ENCODE peak calls at places on chromosomes 3 and 15, in four cellular contexts. One of them, this sample, is unnamed.

GRCh38 chr15:71362987-71363968 is 248.0 kb downstream of the THSD4 start:
- DNase-seq in Peyer's patch: no peak
- DNase-seq in K562: no peak
- DNase-seq in H54: no peak
- DNase-seq in this sample: no peak

GRCh38 chr15:57594479-57594878 is 2.8 kb downstream of the MYZAP start:
- DNase-seq in Peyer's patch: no peak
- DNase-seq in K562: no peak
- DNase-seq in H54: no peak
- DNase-seq in this sample: no peak

GRCh38 chr3:194333212-194333980 is 17.7 kb downstream of the CPN2 start:
- DNase-seq in Peyer's patch: peak
- DNase-seq in K562: peak
- DNase-seq in H54: peak
- DNase-seq in this sample: peak

GRCh38 chr15:78047631-78048409 is 29.7 kb downstream of the TBC1D2B start:
- DNase-seq in Peyer's patch: peak
- DNase-seq in K562: no peak
- DNase-seq in H54: no peak
- DNase-seq in this sample: no peak

GRCh38 chr15:76932090-76932966 is 779 bp downstream of the RCN2 start:
- DNase-seq in Peyer's patch: no peak
- DNase-seq in K562: peak
- DNase-seq in H54: no peak
- DNase-seq in this sample: no peak

GRCh38 chr3:95459706-95460105 is 1354.7 kb upstream of the EPHA6 start:
- DNase-seq in Peyer's patch: no peak
- DNase-seq in K562: no peak
- DNase-seq in H54: no peak
- DNase-seq in this sample: no peak

GRCh38 chr3:161372321-161373260 is 1.3 kb upstream of the SPTSSB start:
- DNase-seq in Peyer's patch: no peak
- DNase-seq in K562: no peak
- DNase-seq in H54: no peak
- DNase-seq in this sample: peak

GRCh38 chr3:182979719-182980191 is 583 bp downstream of the DCUN1D1 start:
- DNase-seq in Peyer's patch: peak
- DNase-seq in K562: peak
- DNase-seq in H54: peak
- DNase-seq in this sample: no peak

GRCh38 chr3:149363053-149363452 is 14.4 kb downstream of the TM4SF1 start:
- DNase-seq in Peyer's patch: no peak
- DNase-seq in K562: no peak
- DNase-seq in H54: no peak
- DNase-seq in this sample: no peak

GRCh38 chr3:129313415-129313982 is 34.8 kb downstream of the HMCES start:
- DNase-seq in Peyer's patch: no peak
- DNase-seq in K562: no peak
- DNase-seq in H54: no peak
- DNase-seq in this sample: no peak

GRCh38 chr3:133208184-133208583 is 170.0 kb downstream of the TMEM108 start:
- DNase-seq in Peyer's patch: no peak
- DNase-seq in K562: no peak
- DNase-seq in H54: no peak
- DNase-seq in this sample: no peak

GRCh38 chr3:156509209-156510174 is 45.4 kb downstream of the SSR3 start:
- DNase-seq in Peyer's patch: no peak
- DNase-seq in K562: peak
- DNase-seq in H54: peak
- DNase-seq in this sample: peak

GRCh38 chr3:16249336-16249735 is 15.4 kb downstream of the DPH3 start:
- DNase-seq in Peyer's patch: no peak
- DNase-seq in K562: peak
- DNase-seq in H54: peak
- DNase-seq in this sample: no peak

GRCh38 chr3:146387566-146387965 is 81.8 kb downstream of the PLSCR2 start:
- DNase-seq in Peyer's patch: no peak
- DNase-seq in K562: no peak
- DNase-seq in H54: no peak
- DNase-seq in this sample: no peak

GRCh38 chr15:52294881-52295420 is 653 bp downstream of the MYO5C start:
- DNase-seq in Peyer's patch: no peak
- DNase-seq in K562: no peak
- DNase-seq in H54: no peak
- DNase-seq in this sample: no peak

GRCh38 chr3:129453732-129454131 is 13.7 kb downstream of the IFT122 start:
- DNase-seq in Peyer's patch: no peak
- DNase-seq in K562: no peak
- DNase-seq in H54: no peak
- DNase-seq in this sample: no peak

GRCh38 chr3:27869152-27869551 is 147.0 kb upstream of the EOMES start:
- DNase-seq in Peyer's patch: no peak
- DNase-seq in K562: no peak
- DNase-seq in H54: no peak
- DNase-seq in this sample: no peak

GRCh38 chr3:46905191-46905560 is 27.7 kb downstream of the PTH1R start:
- DNase-seq in Peyer's patch: no peak
- DNase-seq in K562: no peak
- DNase-seq in H54: no peak
- DNase-seq in this sample: no peak

GRCh38 chr15:84983711-84984110 is 2.1 kb downstream of the PDE8A start:
- DNase-seq in Peyer's patch: no peak
- DNase-seq in K562: no peak
- DNase-seq in H54: no peak
- DNase-seq in this sample: no peak

GRCh38 chr15:84981054-84981710 is 474 bp upstream of the PDE8A start:
- DNase-seq in Peyer's patch: peak
- DNase-seq in K562: peak
- DNase-seq in H54: peak
- DNase-seq in this sample: peak

GRCh38 chr15:84981711-84982300 is at the start of gene PDE8A:
- DNase-seq in Peyer's patch: peak
- DNase-seq in K562: peak
- DNase-seq in H54: peak
- DNase-seq in this sample: peak

GRCh38 chr15:84983299-84983698 is 1.6 kb downstream of the PDE8A start:
- DNase-seq in Peyer's patch: no peak
- DNase-seq in K562: no peak
- DNase-seq in H54: no peak
- DNase-seq in this sample: no peak

DNA sequence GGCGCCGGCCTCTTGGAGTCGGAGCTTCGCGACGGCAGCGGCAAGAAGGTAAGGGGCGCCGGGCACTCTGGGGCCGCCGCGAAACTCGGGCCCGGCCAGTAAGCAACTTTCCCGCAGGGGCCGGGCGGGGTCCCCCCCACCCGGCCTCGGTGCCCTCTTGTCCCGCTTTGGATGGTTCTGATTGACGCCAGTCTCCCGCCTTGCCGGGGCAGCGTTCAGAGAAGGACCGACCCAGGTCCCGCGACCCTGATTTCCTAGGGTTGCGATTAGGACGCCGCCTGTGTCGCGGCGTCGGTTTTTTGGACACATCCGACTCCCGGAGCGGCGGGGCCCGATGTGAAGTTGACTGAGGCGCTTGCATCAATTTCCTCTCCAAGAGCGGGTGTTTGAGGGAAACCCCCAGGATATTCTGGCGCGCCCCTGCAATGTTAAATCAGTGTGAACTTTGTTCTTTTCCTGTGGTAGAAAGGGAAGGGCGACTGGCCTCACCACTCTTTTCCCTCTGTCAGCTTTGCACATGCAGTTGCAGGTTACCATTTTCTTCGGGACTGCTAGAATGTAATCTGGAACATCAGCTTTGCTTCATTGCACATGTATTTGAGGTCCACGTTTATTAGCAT is 755 bp downstream of the PDE8A start:
- DNase-seq in Peyer's patch: peak
- DNase-seq in K562: no peak
- DNase-seq in H54: no peak
- DNase-seq in this sample: no peak
- TF ChIP-seq POLR2A in Peyer's patch: no peak
- TF ChIP-seq POLR2A in K562: no peak
- TF ChIP-seq POLR2A in H54: no peak
- TF ChIP-seq POLR2A in this sample: peak

GRCh38 chr15:49423906-49424520 is 971 bp downstream of the FGF7 start:
- DNase-seq in Peyer's patch: no peak
- DNase-seq in K562: no peak
- DNase-seq in H54: no peak
- DNase-seq in this sample: no peak

GRCh38 chr15:49424954-49425353 is 1.9 kb downstream of the FGF7 start:
- DNase-seq in Peyer's patch: no peak
- DNase-seq in K562: no peak
- DNase-seq in H54: no peak
- DNase-seq in this sample: no peak

GRCh38 chr15:49418811-49419210 is 4.2 kb upstream of the FGF7 start:
- DNase-seq in Peyer's patch: no peak
- DNase-seq in K562: no peak
- DNase-seq in H54: no peak
- DNase-seq in this sample: no peak

GRCh38 chr15:49421991-49422390 is 1.1 kb upstream of the FGF7 start:
- DNase-seq in Peyer's patch: peak
- DNase-seq in K562: peak
- DNase-seq in H54: no peak
- DNase-seq in this sample: no peak

GRCh38 chr15:49423021-49423420 is at the start of gene FGF7:
- DNase-seq in Peyer's patch: no peak
- DNase-seq in K562: no peak
- DNase-seq in H54: no peak
- DNase-seq in this sample: no peak
- TF ChIP-seq POLR2A in Peyer's patch: no peak
- TF ChIP-seq POLR2A in K562: no peak
- TF ChIP-seq POLR2A in H54: no peak
- TF ChIP-seq POLR2A in this sample: no peak

GRCh38 chr15:63072809-63073277 is 30.3 kb downstream of the TPM1 start:
- DNase-seq in Peyer's patch: no peak
- DNase-seq in K562: no peak
- DNase-seq in H54: no peak
- DNase-seq in this sample: no peak
- TF ChIP-seq POLR2A in Peyer's patch: no peak
- TF ChIP-seq POLR2A in K562: no peak
- TF ChIP-seq POLR2A in H54: no peak
- TF ChIP-seq POLR2A in this sample: no peak

DNA sequence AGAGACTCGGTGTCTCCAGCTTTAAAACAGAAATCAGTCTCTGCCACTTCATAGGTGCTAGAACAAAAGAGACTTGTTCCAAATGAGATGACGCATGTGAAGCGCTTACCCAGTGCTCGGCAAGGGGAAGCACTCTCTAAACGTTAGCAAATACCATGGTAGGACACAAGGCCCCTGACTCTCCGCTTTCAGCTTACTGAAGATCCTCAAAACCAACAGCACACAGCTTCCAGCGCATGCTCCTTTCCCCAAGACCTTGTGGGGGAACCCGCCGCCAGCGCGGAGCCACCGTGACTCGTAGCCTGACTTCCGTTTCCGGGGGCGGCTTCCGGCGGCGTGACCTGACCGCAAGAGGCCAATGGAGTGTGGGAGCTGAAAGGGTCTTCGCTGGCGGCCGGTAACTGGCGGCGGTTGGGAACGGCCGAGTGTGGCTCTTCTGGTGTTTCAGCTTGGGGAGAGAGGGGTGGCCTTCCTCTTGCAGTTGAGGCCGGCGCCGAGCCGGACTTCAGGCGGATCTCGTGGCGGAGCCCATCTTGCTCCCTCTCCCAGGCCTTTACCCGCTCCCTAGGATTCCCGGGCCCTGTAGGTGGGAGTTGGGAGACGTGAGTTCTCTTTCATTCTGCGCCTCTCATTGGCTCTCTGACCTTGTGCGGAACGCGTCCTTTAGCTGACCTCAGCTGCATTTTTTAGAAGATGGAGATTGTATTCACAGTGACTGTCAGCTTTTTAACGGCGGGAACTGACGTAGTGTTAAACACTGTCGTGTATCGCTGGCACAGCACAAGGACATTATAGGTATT is at the start of gene THUMPD3:
- DNase-seq in Peyer's patch: peak
- DNase-seq in K562: peak
- DNase-seq in H54: peak
- DNase-seq in this sample: peak
- TF ChIP-seq POLR2A in Peyer's patch: peak
- TF ChIP-seq POLR2A in K562: peak
- TF ChIP-seq POLR2A in H54: peak
- TF ChIP-seq POLR2A in this sample: peak

DNA sequence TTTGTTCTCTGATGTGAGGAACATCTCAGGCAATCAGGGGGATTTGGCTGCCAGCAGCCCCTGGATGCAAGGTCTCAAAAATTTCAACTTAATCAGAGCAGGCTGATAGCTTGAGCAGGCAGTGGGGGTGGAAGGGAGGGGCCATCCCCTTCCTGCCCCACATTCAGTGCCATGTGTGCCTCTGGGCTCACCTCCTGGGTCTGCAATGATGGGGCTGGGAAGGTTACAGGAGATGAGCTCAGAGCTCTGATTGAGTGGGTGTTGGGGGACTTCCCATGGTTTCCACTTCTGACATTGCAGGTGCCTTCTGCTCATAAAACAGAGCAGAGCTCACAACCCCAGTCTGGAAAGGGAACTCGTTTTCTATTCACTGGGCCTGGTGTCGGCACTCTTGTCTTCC is 37.0 kb downstream of the PARP16 start:
- DNase-seq in Peyer's patch: no peak
- DNase-seq in K562: no peak
- DNase-seq in H54: no peak
- DNase-seq in this sample: peak
- TF ChIP-seq POLR2A in Peyer's patch: no peak
- TF ChIP-seq POLR2A in K562: no peak
- TF ChIP-seq POLR2A in H54: no peak
- TF ChIP-seq POLR2A in this sample: no peak

GRCh38 chr3:37173806-37174205 is 576 bp downstream of the LRRFIP2 start:
- DNase-seq in Peyer's patch: no peak
- DNase-seq in K562: no peak
- DNase-seq in H54: no peak
- DNase-seq in this sample: no peak
- TF ChIP-seq POLR2A in Peyer's patch: no peak
- TF ChIP-seq POLR2A in K562: no peak
- TF ChIP-seq POLR2A in H54: no peak
- TF ChIP-seq POLR2A in this sample: no peak

GRCh38 chr15:89315375-89315929 is 19.2 kb downstream of the POLG start:
- DNase-seq in Peyer's patch: no peak
- DNase-seq in K562: no peak
- DNase-seq in H54: no peak
- DNase-seq in this sample: no peak
- TF ChIP-seq POLR2A in Peyer's patch: no peak
- TF ChIP-seq POLR2A in K562: peak
- TF ChIP-seq POLR2A in H54: no peak
- TF ChIP-seq POLR2A in this sample: no peak